ENCODE peak calls at places on chromosomes 4 and X, in nine cellular contexts. One of them, this sample, is unnamed.

GRCh38 chr4:148118628-148119027 is 323.6 kb downstream of the NR3C2 start:
- DNase-seq in effector memory CD8-positive, alpha-beta T cell: no peak
- DNase-seq in stimulated activated CD8-positive, alpha-beta memory T cell treated with anti-CD3 and anti-CD28 coated beads, Interleukin-4, amount 100 ng/mL, for 4 hours: no peak
- DNase-seq in osteocyte: no peak
- DNase-seq in stimulated activated CD4-positive, alpha-beta T cell treated with anti-CD3 and anti-CD28 coated beads, Interleukin-4, amount 100 ng/mL, for 4 hours: no peak
- DNase-seq in GDM1: no peak
- DNase-seq in HCT116: no peak
- DNase-seq in Kasumi-1: no peak
- DNase-seq in T-helper 1 cell: no peak
- DNase-seq in this sample: no peak

GRCh38 chr4:16573744-16574143 is 324.7 kb downstream of the LDB2 start:
- DNase-seq in effector memory CD8-positive, alpha-beta T cell: no peak
- DNase-seq in stimulated activated CD8-positive, alpha-beta memory T cell treated with anti-CD3 and anti-CD28 coated beads, Interleukin-4, amount 100 ng/mL, for 4 hours: no peak
- DNase-seq in osteocyte: no peak
- DNase-seq in stimulated activated CD4-positive, alpha-beta T cell treated with anti-CD3 and anti-CD28 coated beads, Interleukin-4, amount 100 ng/mL, for 4 hours: no peak
- DNase-seq in GDM1: no peak
- DNase-seq in HCT116: no peak
- DNase-seq in Kasumi-1: no peak
- DNase-seq in T-helper 1 cell: no peak
- DNase-seq in this sample: no peak

GRCh38 chr4:173214661-173215060 is 46.0 kb downstream of the GALNT7 start:
- DNase-seq in effector memory CD8-positive, alpha-beta T cell: no peak
- DNase-seq in stimulated activated CD8-positive, alpha-beta memory T cell treated with anti-CD3 and anti-CD28 coated beads, Interleukin-4, amount 100 ng/mL, for 4 hours: no peak
- DNase-seq in osteocyte: no peak
- DNase-seq in stimulated activated CD4-positive, alpha-beta T cell treated with anti-CD3 and anti-CD28 coated beads, Interleukin-4, amount 100 ng/mL, for 4 hours: no peak
- DNase-seq in GDM1: no peak
- DNase-seq in HCT116: no peak
- DNase-seq in Kasumi-1: no peak
- DNase-seq in T-helper 1 cell: no peak
- DNase-seq in this sample: no peak

GRCh38 chr4:109729155-109729562 is 711 bp downstream of the PLA2G12A start:
- DNase-seq in effector memory CD8-positive, alpha-beta T cell: no peak
- DNase-seq in stimulated activated CD8-positive, alpha-beta memory T cell treated with anti-CD3 and anti-CD28 coated beads, Interleukin-4, amount 100 ng/mL, for 4 hours: no peak
- DNase-seq in osteocyte: no peak
- DNase-seq in stimulated activated CD4-positive, alpha-beta T cell treated with anti-CD3 and anti-CD28 coated beads, Interleukin-4, amount 100 ng/mL, for 4 hours: no peak
- DNase-seq in GDM1: no peak
- DNase-seq in HCT116: no peak
- DNase-seq in Kasumi-1: peak
- DNase-seq in T-helper 1 cell: peak
- DNase-seq in this sample: no peak

GRCh38 chr4:137853424-137853823 is 321.1 kb upstream of the PCDH18 start:
- DNase-seq in effector memory CD8-positive, alpha-beta T cell: no peak
- DNase-seq in stimulated activated CD8-positive, alpha-beta memory T cell treated with anti-CD3 and anti-CD28 coated beads, Interleukin-4, amount 100 ng/mL, for 4 hours: no peak
- DNase-seq in osteocyte: no peak
- DNase-seq in stimulated activated CD4-positive, alpha-beta T cell treated with anti-CD3 and anti-CD28 coated beads, Interleukin-4, amount 100 ng/mL, for 4 hours: no peak
- DNase-seq in GDM1: no peak
- DNase-seq in HCT116: no peak
- DNase-seq in Kasumi-1: no peak
- DNase-seq in T-helper 1 cell: no peak
- DNase-seq in this sample: no peak

GRCh38 chr4:89273741-89274141 is 33.9 kb downstream of the GPRIN3 start:
- DNase-seq in effector memory CD8-positive, alpha-beta T cell: no peak
- DNase-seq in stimulated activated CD8-positive, alpha-beta memory T cell treated with anti-CD3 and anti-CD28 coated beads, Interleukin-4, amount 100 ng/mL, for 4 hours: no peak
- DNase-seq in osteocyte: no peak
- DNase-seq in stimulated activated CD4-positive, alpha-beta T cell treated with anti-CD3 and anti-CD28 coated beads, Interleukin-4, amount 100 ng/mL, for 4 hours: no peak
- DNase-seq in GDM1: no peak
- DNase-seq in HCT116: no peak
- DNase-seq in Kasumi-1: no peak
- DNase-seq in T-helper 1 cell: no peak
- DNase-seq in this sample: no peak

GRCh38 chr4:102531441-102531840 is 30.3 kb downstream of the NFKB1 start:
- DNase-seq in effector memory CD8-positive, alpha-beta T cell: no peak
- DNase-seq in stimulated activated CD8-positive, alpha-beta memory T cell treated with anti-CD3 and anti-CD28 coated beads, Interleukin-4, amount 100 ng/mL, for 4 hours: no peak
- DNase-seq in osteocyte: no peak
- DNase-seq in stimulated activated CD4-positive, alpha-beta T cell treated with anti-CD3 and anti-CD28 coated beads, Interleukin-4, amount 100 ng/mL, for 4 hours: no peak
- DNase-seq in GDM1: no peak
- DNase-seq in HCT116: no peak
- DNase-seq in Kasumi-1: no peak
- DNase-seq in T-helper 1 cell: no peak
- DNase-seq in this sample: no peak

GRCh38 chrX:15151267-15152196 is 118.4 kb downstream of the ASB9 start:
- DNase-seq in effector memory CD8-positive, alpha-beta T cell: no peak
- DNase-seq in stimulated activated CD8-positive, alpha-beta memory T cell treated with anti-CD3 and anti-CD28 coated beads, Interleukin-4, amount 100 ng/mL, for 4 hours: no peak
- DNase-seq in osteocyte: no peak
- DNase-seq in stimulated activated CD4-positive, alpha-beta T cell treated with anti-CD3 and anti-CD28 coated beads, Interleukin-4, amount 100 ng/mL, for 4 hours: peak
- DNase-seq in GDM1: no peak
- DNase-seq in HCT116: no peak
- DNase-seq in Kasumi-1: no peak
- DNase-seq in T-helper 1 cell: peak
- DNase-seq in this sample: no peak

GRCh38 chrX:149504226-149504914 is 736 bp downstream of the IDS start:
- DNase-seq in effector memory CD8-positive, alpha-beta T cell: peak
- DNase-seq in stimulated activated CD8-positive, alpha-beta memory T cell treated with anti-CD3 and anti-CD28 coated beads, Interleukin-4, amount 100 ng/mL, for 4 hours: no peak
- DNase-seq in osteocyte: no peak
- DNase-seq in stimulated activated CD4-positive, alpha-beta T cell treated with anti-CD3 and anti-CD28 coated beads, Interleukin-4, amount 100 ng/mL, for 4 hours: peak
- DNase-seq in GDM1: no peak
- DNase-seq in HCT116: no peak
- DNase-seq in Kasumi-1: no peak
- DNase-seq in T-helper 1 cell: peak
- DNase-seq in this sample: peak

GRCh38 chr4:2930821-2931764 is 32.1 kb downstream of the NOP14 start:
- DNase-seq in effector memory CD8-positive, alpha-beta T cell: no peak
- DNase-seq in stimulated activated CD8-positive, alpha-beta memory T cell treated with anti-CD3 and anti-CD28 coated beads, Interleukin-4, amount 100 ng/mL, for 4 hours: no peak
- DNase-seq in osteocyte: no peak
- DNase-seq in stimulated activated CD4-positive, alpha-beta T cell treated with anti-CD3 and anti-CD28 coated beads, Interleukin-4, amount 100 ng/mL, for 4 hours: no peak
- DNase-seq in GDM1: no peak
- DNase-seq in HCT116: no peak
- DNase-seq in Kasumi-1: no peak
- DNase-seq in T-helper 1 cell: no peak
- DNase-seq in this sample: no peak

GRCh38 chr4:6560416-6561172 is 14.4 kb upstream of the MAN2B2 start:
- DNase-seq in effector memory CD8-positive, alpha-beta T cell: no peak
- DNase-seq in stimulated activated CD8-positive, alpha-beta memory T cell treated with anti-CD3 and anti-CD28 coated beads, Interleukin-4, amount 100 ng/mL, for 4 hours: no peak
- DNase-seq in osteocyte: no peak
- DNase-seq in stimulated activated CD4-positive, alpha-beta T cell treated with anti-CD3 and anti-CD28 coated beads, Interleukin-4, amount 100 ng/mL, for 4 hours: no peak
- DNase-seq in GDM1: no peak
- DNase-seq in HCT116: no peak
- DNase-seq in Kasumi-1: no peak
- DNase-seq in T-helper 1 cell: no peak
- DNase-seq in this sample: no peak

GRCh38 chr4:24912252-24913098 is at the start of gene CCDC149:
- DNase-seq in effector memory CD8-positive, alpha-beta T cell: no peak
- DNase-seq in stimulated activated CD8-positive, alpha-beta memory T cell treated with anti-CD3 and anti-CD28 coated beads, Interleukin-4, amount 100 ng/mL, for 4 hours: no peak
- DNase-seq in osteocyte: peak
- DNase-seq in stimulated activated CD4-positive, alpha-beta T cell treated with anti-CD3 and anti-CD28 coated beads, Interleukin-4, amount 100 ng/mL, for 4 hours: no peak
- DNase-seq in GDM1: no peak
- DNase-seq in HCT116: peak
- DNase-seq in Kasumi-1: no peak
- DNase-seq in T-helper 1 cell: no peak
- DNase-seq in this sample: no peak

GRCh38 chr4:78024085-78024484 is 33.0 kb upstream of the FRAS1 start:
- DNase-seq in effector memory CD8-positive, alpha-beta T cell: no peak
- DNase-seq in stimulated activated CD8-positive, alpha-beta memory T cell treated with anti-CD3 and anti-CD28 coated beads, Interleukin-4, amount 100 ng/mL, for 4 hours: no peak
- DNase-seq in osteocyte: no peak
- DNase-seq in stimulated activated CD4-positive, alpha-beta T cell treated with anti-CD3 and anti-CD28 coated beads, Interleukin-4, amount 100 ng/mL, for 4 hours: no peak
- DNase-seq in GDM1: no peak
- DNase-seq in HCT116: no peak
- DNase-seq in Kasumi-1: no peak
- DNase-seq in T-helper 1 cell: no peak
- DNase-seq in this sample: no peak

GRCh38 chr4:54992266-54992665 is 133.1 kb downstream of the KDR start:
- DNase-seq in effector memory CD8-positive, alpha-beta T cell: no peak
- DNase-seq in stimulated activated CD8-positive, alpha-beta memory T cell treated with anti-CD3 and anti-CD28 coated beads, Interleukin-4, amount 100 ng/mL, for 4 hours: no peak
- DNase-seq in osteocyte: no peak
- DNase-seq in stimulated activated CD4-positive, alpha-beta T cell treated with anti-CD3 and anti-CD28 coated beads, Interleukin-4, amount 100 ng/mL, for 4 hours: no peak
- DNase-seq in GDM1: no peak
- DNase-seq in HCT116: no peak
- DNase-seq in Kasumi-1: no peak
- DNase-seq in T-helper 1 cell: no peak
- DNase-seq in this sample: no peak

GRCh38 chrX:49919617-49920016 is 2.8 kb upstream of the CLCN5 start:
- DNase-seq in effector memory CD8-positive, alpha-beta T cell: peak
- DNase-seq in stimulated activated CD8-positive, alpha-beta memory T cell treated with anti-CD3 and anti-CD28 coated beads, Interleukin-4, amount 100 ng/mL, for 4 hours: no peak
- DNase-seq in osteocyte: no peak
- DNase-seq in stimulated activated CD4-positive, alpha-beta T cell treated with anti-CD3 and anti-CD28 coated beads, Interleukin-4, amount 100 ng/mL, for 4 hours: peak
- DNase-seq in GDM1: no peak
- DNase-seq in HCT116: no peak
- DNase-seq in Kasumi-1: peak
- DNase-seq in T-helper 1 cell: no peak
- DNase-seq in this sample: peak

GRCh38 chr4:117889978-117890377 is 144.3 kb upstream of the NDST3 start:
- DNase-seq in effector memory CD8-positive, alpha-beta T cell: no peak
- DNase-seq in stimulated activated CD8-positive, alpha-beta memory T cell treated with anti-CD3 and anti-CD28 coated beads, Interleukin-4, amount 100 ng/mL, for 4 hours: no peak
- DNase-seq in osteocyte: no peak
- DNase-seq in stimulated activated CD4-positive, alpha-beta T cell treated with anti-CD3 and anti-CD28 coated beads, Interleukin-4, amount 100 ng/mL, for 4 hours: no peak
- DNase-seq in GDM1: no peak
- DNase-seq in HCT116: no peak
- DNase-seq in Kasumi-1: no peak
- DNase-seq in T-helper 1 cell: no peak
- DNase-seq in this sample: no peak

GRCh38 chrX:122046226-122046625 is 998.8 kb downstream of the GLUD2 start:
- DNase-seq in effector memory CD8-positive, alpha-beta T cell: no peak
- DNase-seq in stimulated activated CD8-positive, alpha-beta memory T cell treated with anti-CD3 and anti-CD28 coated beads, Interleukin-4, amount 100 ng/mL, for 4 hours: no peak
- DNase-seq in osteocyte: no peak
- DNase-seq in stimulated activated CD4-positive, alpha-beta T cell treated with anti-CD3 and anti-CD28 coated beads, Interleukin-4, amount 100 ng/mL, for 4 hours: no peak
- DNase-seq in GDM1: no peak
- DNase-seq in HCT116: no peak
- DNase-seq in Kasumi-1: peak
- DNase-seq in T-helper 1 cell: no peak
- DNase-seq in this sample: no peak

GRCh38 chr4:102308032-102308799 is 37.1 kb downstream of the SLC39A8 start:
- DNase-seq in effector memory CD8-positive, alpha-beta T cell: no peak
- DNase-seq in stimulated activated CD8-positive, alpha-beta memory T cell treated with anti-CD3 and anti-CD28 coated beads, Interleukin-4, amount 100 ng/mL, for 4 hours: no peak
- DNase-seq in osteocyte: no peak
- DNase-seq in stimulated activated CD4-positive, alpha-beta T cell treated with anti-CD3 and anti-CD28 coated beads, Interleukin-4, amount 100 ng/mL, for 4 hours: no peak
- DNase-seq in GDM1: no peak
- DNase-seq in HCT116: no peak
- DNase-seq in Kasumi-1: peak
- DNase-seq in T-helper 1 cell: no peak
- DNase-seq in this sample: no peak

GRCh38 chr4:54230479-54231418 is 1.7 kb downstream of the PDGFRA start:
- DNase-seq in effector memory CD8-positive, alpha-beta T cell: no peak
- DNase-seq in stimulated activated CD8-positive, alpha-beta memory T cell treated with anti-CD3 and anti-CD28 coated beads, Interleukin-4, amount 100 ng/mL, for 4 hours: no peak
- DNase-seq in osteocyte: no peak
- DNase-seq in stimulated activated CD4-positive, alpha-beta T cell treated with anti-CD3 and anti-CD28 coated beads, Interleukin-4, amount 100 ng/mL, for 4 hours: no peak
- DNase-seq in GDM1: no peak
- DNase-seq in HCT116: no peak
- DNase-seq in Kasumi-1: no peak
- DNase-seq in T-helper 1 cell: no peak
- DNase-seq in this sample: no peak

GRCh38 chr4:155060419-155060818 is 148.0 kb upstream of the NPY2R start:
- DNase-seq in effector memory CD8-positive, alpha-beta T cell: no peak
- DNase-seq in stimulated activated CD8-positive, alpha-beta memory T cell treated with anti-CD3 and anti-CD28 coated beads, Interleukin-4, amount 100 ng/mL, for 4 hours: no peak
- DNase-seq in osteocyte: no peak
- DNase-seq in stimulated activated CD4-positive, alpha-beta T cell treated with anti-CD3 and anti-CD28 coated beads, Interleukin-4, amount 100 ng/mL, for 4 hours: no peak
- DNase-seq in GDM1: no peak
- DNase-seq in HCT116: no peak
- DNase-seq in Kasumi-1: no peak
- DNase-seq in T-helper 1 cell: no peak
- DNase-seq in this sample: no peak

GRCh38 chr4:155973639-155974475 is 20.2 kb upstream of the CTSO start:
- DNase-seq in effector memory CD8-positive, alpha-beta T cell: no peak
- DNase-seq in stimulated activated CD8-positive, alpha-beta memory T cell treated with anti-CD3 and anti-CD28 coated beads, Interleukin-4, amount 100 ng/mL, for 4 hours: no peak
- DNase-seq in osteocyte: no peak
- DNase-seq in stimulated activated CD4-positive, alpha-beta T cell treated with anti-CD3 and anti-CD28 coated beads, Interleukin-4, amount 100 ng/mL, for 4 hours: no peak
- DNase-seq in GDM1: no peak
- DNase-seq in HCT116: no peak
- DNase-seq in Kasumi-1: no peak
- DNase-seq in T-helper 1 cell: no peak
- DNase-seq in this sample: no peak

GRCh38 chrX:119887721-119888425 is 7.8 kb upstream of the AKAP14 start:
- DNase-seq in effector memory CD8-positive, alpha-beta T cell: peak
- DNase-seq in stimulated activated CD8-positive, alpha-beta memory T cell treated with anti-CD3 and anti-CD28 coated beads, Interleukin-4, amount 100 ng/mL, for 4 hours: no peak
- DNase-seq in osteocyte: peak
- DNase-seq in stimulated activated CD4-positive, alpha-beta T cell treated with anti-CD3 and anti-CD28 coated beads, Interleukin-4, amount 100 ng/mL, for 4 hours: peak
- DNase-seq in GDM1: no peak
- DNase-seq in HCT116: peak
- DNase-seq in Kasumi-1: peak
- DNase-seq in T-helper 1 cell: peak
- DNase-seq in this sample: peak

GRCh38 chr4:26139310-26139924 is 181.4 kb upstream of the RBPJ start:
- DNase-seq in effector memory CD8-positive, alpha-beta T cell: no peak
- DNase-seq in stimulated activated CD8-positive, alpha-beta memory T cell treated with anti-CD3 and anti-CD28 coated beads, Interleukin-4, amount 100 ng/mL, for 4 hours: no peak
- DNase-seq in osteocyte: no peak
- DNase-seq in stimulated activated CD4-positive, alpha-beta T cell treated with anti-CD3 and anti-CD28 coated beads, Interleukin-4, amount 100 ng/mL, for 4 hours: no peak
- DNase-seq in GDM1: no peak
- DNase-seq in HCT116: no peak
- DNase-seq in Kasumi-1: no peak
- DNase-seq in T-helper 1 cell: no peak
- DNase-seq in this sample: no peak

GRCh38 chrX:85107407-85107806 is 103.7 kb downstream of the APOOL start:
- DNase-seq in effector memory CD8-positive, alpha-beta T cell: no peak
- DNase-seq in stimulated activated CD8-positive, alpha-beta memory T cell treated with anti-CD3 and anti-CD28 coated beads, Interleukin-4, amount 100 ng/mL, for 4 hours: no peak
- DNase-seq in osteocyte: no peak
- DNase-seq in stimulated activated CD4-positive, alpha-beta T cell treated with anti-CD3 and anti-CD28 coated beads, Interleukin-4, amount 100 ng/mL, for 4 hours: no peak
- DNase-seq in GDM1: no peak
- DNase-seq in HCT116: no peak
- DNase-seq in Kasumi-1: no peak
- DNase-seq in T-helper 1 cell: no peak
- DNase-seq in this sample: no peak